ENCODE peak calls at places on chromosomes 11 and 22, in five cellular contexts. X is uterus, O is upper lobe of right lung, T is thyroid gland, A is left lung. E is an unnamed sample.

GRCh38 chr11:100515087-100515486 is 172.0 kb upstream of the ARHGAP42 start:
- DNase-seq in X (no peak), O (no peak), T (no peak), A (no peak), E (no peak)

GRCh38 chr11:57131080-57131790 is 50.5 kb upstream of the LRRC55 start:
- DNase-seq in X (peak; percentile 18), O (no peak), T (peak; percentile 49), A (no peak), E (peak; percentile 23)

GRCh38 chr11:99632969-99633368 is 612.2 kb downstream of the CNTN5 start:
- DNase-seq in X (no peak), O (no peak), T (no peak), A (no peak), E (no peak)

GRCh38 chr11:120305286-120305685 is 19.8 kb upstream of the TLCD5 start:
- DNase-seq in X (no peak), O (no peak), T (no peak), A (no peak), E (no peak)

GRCh38 chr11:28767574-28767973 is 659.4 kb downstream of the METTL15 start:
- DNase-seq in X (no peak), O (no peak), T (no peak), A (no peak), E (no peak)

GRCh38 chr11:111939836-111940604 is 2.9 kb downstream of the DIXDC1 start:
- DNase-seq in X (no peak), O (no peak), T (no peak), A (no peak), E (no peak)

GRCh38 chr11:118353084-118353710 is 6.2 kb upstream of the UBE4A start:
- DNase-seq in X (no peak), O (no peak), T (no peak), A (no peak), E (no peak)

GRCh38 chr11:128904872-128905344 is 13.8 kb downstream of the KCNJ5 start:
- DNase-seq in X (no peak), O (no peak), T (peak; percentile 69), A (no peak), E (peak; percentile 68)

GRCh38 chr11:129209891-129210830 is 18.0 kb upstream of the ARHGAP32 start:
- DNase-seq in X (no peak), O (no peak), T (no peak), A (no peak), E (no peak)

GRCh38 chr22:47547881-47548630 is 785.6 kb downstream of the TBC1D22A start:
- DNase-seq in X (no peak), O (no peak), T (no peak), A (no peak), E (no peak)

GRCh38 chr22:49753961-49754673 is 73.6 kb downstream of the BRD1 start:
- DNase-seq in X (no peak), O (peak; percentile 55), T (no peak), A (peak; percentile 63), E (peak; percentile 36)

GRCh38 chr11:36149538-36150242 is 139.5 kb downstream of the COMMD9 start:
- DNase-seq in X (peak; percentile 67), O (no peak), T (peak; percentile 13), A (peak; percentile 68), E (peak; percentile 67)

GRCh38 chr11:126474220-126474619 is 118.7 kb downstream of the ST3GAL4 start:
- DNase-seq in X (no peak), O (no peak), T (no peak), A (peak; percentile 53), E (no peak)

GRCh38 chr22:49896201-49896600 is 22.0 kb downstream of the ALG12 start:
- DNase-seq in X (no peak), O (peak; percentile 43), T (no peak), A (no peak), E (no peak)

GRCh38 chr11:35031869-35032268 is 107.1 kb upstream of the CD44 start:
- DNase-seq in X (no peak), O (no peak), T (no peak), A (no peak), E (no peak)

GRCh38 chr11:44004452-44004833 is 43.3 kb upstream of the ACCSL start:
- DNase-seq in X (peak; percentile 9), O (no peak), T (no peak), A (peak; percentile 37), E (no peak)

DNA sequence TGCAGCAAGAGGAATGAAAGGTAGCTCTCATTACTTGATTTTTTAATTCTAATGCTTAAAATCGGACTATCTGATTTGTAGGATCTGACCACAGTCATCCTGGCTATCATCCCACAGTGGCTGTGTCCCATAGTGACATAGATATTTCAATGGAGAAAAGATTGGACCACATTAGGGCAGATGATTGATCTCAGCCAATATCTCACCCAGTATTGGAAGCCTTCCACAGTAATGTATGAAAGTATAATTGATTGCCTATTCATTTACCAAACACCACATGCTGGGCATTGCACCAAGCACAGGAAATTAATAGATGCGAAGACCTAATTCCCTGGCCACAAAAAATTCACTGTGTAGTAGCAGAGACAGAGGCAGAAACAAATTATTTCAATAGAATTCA is 37.6 kb downstream of the FZD4 start:
- DNase-seq in X (no peak), O (no peak), T (no peak), A (no peak), E (no peak)
- H3K27ac ChIP-seq in X (peak overlapping the region; percentile 43), O (no peak overlapping the region), T (no peak overlapping the region), A (no peak overlapping the region), E (no peak overlapping the region)

DNA sequence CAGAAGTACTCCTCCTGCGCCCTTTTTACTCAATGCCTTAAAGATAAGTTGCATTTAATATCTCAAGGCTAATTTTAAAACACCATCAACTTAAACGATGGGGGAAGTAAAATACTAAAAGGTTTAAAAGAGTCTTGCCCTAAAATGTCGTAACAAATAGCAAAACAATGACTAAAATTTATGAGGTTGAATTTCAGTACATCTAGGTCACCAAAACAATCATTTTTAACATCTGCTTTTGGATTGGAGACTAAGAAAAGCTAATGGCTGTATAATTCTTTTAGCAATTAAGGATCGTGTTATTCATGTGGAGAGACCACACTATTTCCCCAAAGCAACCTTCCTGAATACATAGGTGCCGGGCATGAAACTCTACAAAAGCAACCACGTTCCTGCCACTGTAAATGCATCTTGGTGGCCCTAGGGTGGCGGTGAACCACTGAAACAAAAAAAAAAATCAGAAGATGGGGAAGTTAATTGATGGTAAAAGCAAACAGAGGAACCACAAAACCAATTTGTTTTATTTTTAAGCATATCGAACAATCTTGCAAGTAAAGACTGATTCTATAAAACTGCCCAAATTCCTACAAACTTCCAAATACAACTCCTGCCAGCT is 45.8 kb downstream of the CELF1 start:
- DNase-seq in X (no peak), O (no peak), T (no peak), A (no peak), E (no peak)
- H3K27ac ChIP-seq in X (peak overlapping the region; percentile 65), O (no peak overlapping the region), T (no peak overlapping the region), A (no peak overlapping the region), E (peak overlapping the region; percentile 28)

GRCh38 chr22:40401981-40402406 is 31.6 kb downstream of the SGSM3 start:
- DNase-seq in X (no peak), O (no peak), T (no peak), A (no peak), E (no peak)

GRCh38 chr22:40403141-40403540 is 32.7 kb downstream of the SGSM3 start:
- DNase-seq in X (no peak), O (no peak), T (no peak), A (no peak), E (no peak)

GRCh38 chr22:40400173-40400572 is 29.8 kb downstream of the SGSM3 start:
- DNase-seq in X (no peak), O (no peak), T (no peak), A (peak; percentile 88), E (no peak)

GRCh38 chr22:40399661-40400060 is 29.3 kb downstream of the SGSM3 start:
- DNase-seq in X (no peak), O (no peak), T (no peak), A (no peak), E (no peak)

GRCh38 chr22:40401532-40401931 is 31.1 kb downstream of the SGSM3 start:
- DNase-seq in X (no peak), O (no peak), T (no peak), A (peak; percentile 24), E (no peak)
- H3K27ac ChIP-seq in X (no peak overlapping the region), O (no peak overlapping the region), T (no peak overlapping the region), A (no peak overlapping the region), E (no peak overlapping the region)

DNA sequence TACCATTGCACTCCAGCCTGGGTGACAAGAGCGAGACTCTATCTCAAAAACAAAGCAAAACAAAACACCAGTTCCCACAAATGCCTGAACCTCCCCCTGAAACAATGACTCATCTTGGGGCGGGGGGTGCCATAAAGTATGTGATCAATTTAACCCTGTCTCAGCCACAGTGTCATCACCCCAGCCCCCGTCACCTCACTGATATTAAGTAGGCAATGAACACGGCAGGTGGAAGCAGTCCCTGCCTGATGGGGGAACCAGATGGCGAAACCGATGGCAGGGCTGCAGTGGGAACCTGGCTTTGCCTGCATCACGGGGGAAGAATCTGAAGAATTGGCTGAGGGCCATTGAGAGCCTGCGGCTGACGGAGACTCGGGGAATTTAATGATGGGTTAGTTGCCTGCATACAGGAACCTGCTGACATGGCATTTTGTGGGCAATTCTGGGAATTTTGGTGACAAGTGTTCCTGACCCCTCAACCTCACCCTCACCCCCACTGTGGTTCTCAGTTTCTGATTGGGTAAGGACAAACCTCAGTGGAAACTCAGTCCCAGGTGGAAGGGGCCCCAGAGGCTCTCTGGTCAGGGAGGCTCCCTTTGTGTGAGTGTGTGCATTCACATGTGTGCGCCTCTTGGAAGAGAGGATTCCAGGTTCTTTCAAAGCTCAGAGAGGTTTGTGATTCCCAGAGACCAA is 39.1 kb upstream of the SHISAL1 start:
- DNase-seq in X (peak; percentile 89), O (no peak), T (no peak), A (peak; percentile 61), E (no peak)
- H3K27ac ChIP-seq in X (peak overlapping the region; percentile 29), O (no peak overlapping the region), T (no peak overlapping the region), A (no peak overlapping the region), E (no peak overlapping the region)

GRCh38 chr11:18088974-18089373 is 16.9 kb downstream of the SAAL1 start:
- DNase-seq in X (no peak), O (no peak), T (no peak), A (no peak), E (no peak)
- H3K27ac ChIP-seq in X (no peak overlapping the region), O (no peak overlapping the region), T (no peak overlapping the region), A (no peak overlapping the region), E (no peak overlapping the region)

DNA sequence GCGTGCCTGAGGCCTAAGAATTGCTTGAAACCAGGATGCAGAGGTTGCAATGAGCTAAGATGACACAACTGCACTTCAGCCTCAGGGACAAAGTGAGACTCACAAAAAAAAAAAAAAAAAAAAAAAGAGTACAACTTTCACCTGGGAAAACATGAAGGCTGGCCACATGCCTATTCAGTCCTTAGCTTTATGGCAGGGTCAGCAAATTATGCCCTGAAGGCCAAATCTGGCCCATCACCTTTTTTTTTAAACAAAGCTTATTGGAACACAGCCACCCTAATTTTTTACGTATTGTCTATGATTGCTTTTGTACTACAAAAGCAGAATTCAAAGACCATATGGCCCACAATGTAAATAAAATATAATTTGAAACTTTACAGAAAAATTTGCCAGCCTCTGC is 8.2 kb downstream of the FSHB start:
- DNase-seq in X (no peak), O (no peak), T (no peak), A (no peak), E (no peak)
- H3K27ac ChIP-seq in X (no peak overlapping the region), O (no peak overlapping the region), T (no peak overlapping the region), A (no peak overlapping the region), E (no peak overlapping the region)